ENCODE peak calls at places on chromosomes 2 and 18, in five cellular contexts. B is NCI-H1436 treated with DMSO at 0.1 percent for 48 hours, A is RWPE1, T is DMS153, J is neural crest cell. Y is an unnamed sample.
A peak's percentile ranks its signal among the peaks of the same experiment; 100 is the strongest.

GRCh38 chr18:22674300-22674699 is 256.6 kb upstream of the CTAGE1 start:
- DNase-seq in T (no peak), B (no peak), J (no peak), A (peak; percentile 68), Y (no peak)

GRCh38 chr2:30647752-30648442 is 159.3 kb downstream of the CAPN13 start:
- DNase-seq in B (no peak), J (no peak), A (no peak), T (no peak), Y (no peak)

GRCh38 chr2:12167525-12168317 is 421.3 kb downstream of the LPIN1 start:
- DNase-seq in B (no peak), A (no peak), J (peak; percentile 65), T (no peak), Y (no peak)

GRCh38 chr2:97995026-97995733 is 568 bp downstream of the TMEM131 start:
- DNase-seq in J (no peak), T (no peak), A (peak; percentile 43), B (no peak), Y (peak; percentile 39)

GRCh38 chr2:191686658-191687057 is 8.7 kb downstream of the NABP1 start:
- DNase-seq in T (no peak), J (no peak), A (no peak), B (no peak), Y (no peak)

GRCh38 chr18:23033079-23033478 is 100.0 kb downstream of the RBBP8 start:
- DNase-seq in T (no peak), B (no peak), A (no peak), J (no peak), Y (peak; percentile 19)

GRCh38 chr2:191333911-191334357 is 88.7 kb downstream of the MYO1B start:
- DNase-seq in T (no peak), J (no peak), A (peak; percentile 15), B (no peak), Y (no peak)

GRCh38 chr2:46072146-46072820 is 224.9 kb upstream of the EPAS1 start:
- DNase-seq in A (no peak), J (no peak), B (no peak), T (no peak), Y (no peak)

GRCh38 chr2:237355726-237356125 is 58.2 kb downstream of the COL6A3 start:
- DNase-seq in J (no peak), B (no peak), A (no peak), T (no peak), Y (no peak)

GRCh38 chr2:29920130-29920577 is 1.2 kb downstream of the ALK start:
- DNase-seq in J (peak; percentile 91), A (peak; percentile 42), B (no peak), T (no peak), Y (no peak)

GRCh38 chr18:63091671-63092364 is 227.8 kb downstream of the BCL2 start:
- DNase-seq in T (no peak), J (no peak), B (no peak), A (no peak), Y (no peak)

GRCh38 chr18:13437801-13438506 is 219.4 kb downstream of the LDLRAD4 start:
- DNase-seq in J (no peak), B (no peak), A (no peak), T (no peak), Y (no peak)

GRCh38 chr2:47905454-47906260 is 641 bp downstream of the FBXO11 start:
- DNase-seq in T (no peak), B (no peak), J (peak; percentile 50), A (no peak), Y (peak; percentile 50)

GRCh38 chr2:205403244-205403845 is 279.0 kb upstream of the NRP2 start:
- DNase-seq in T (no peak), B (no peak), A (no peak), J (no peak), Y (no peak)

GRCh38 chr2:215567504-215567903 is 131.6 kb upstream of the FN1 start:
- DNase-seq in B (no peak), T (no peak), A (no peak), J (no peak), Y (no peak)

GRCh38 chr2:221850076-221850475 is 278.0 kb upstream of the EPHA4 start:
- DNase-seq in J (no peak), A (no peak), T (no peak), B (no peak), Y (no peak)

GRCh38 chr2:231190531-231191197 is 7.8 kb upstream of the ARMC9 start:
- DNase-seq in A (no peak), T (no peak), B (no peak), J (no peak), Y (peak; percentile 49)

GRCh38 chr18:73696171-73696570 is 451.5 kb downstream of the FBXO15 start:
- DNase-seq in T (no peak), A (no peak), B (no peak), J (no peak), Y (no peak)

GRCh38 chr2:13578547-13578946 is 861.8 kb downstream of the TRIB2 start:
- DNase-seq in A (no peak), T (no peak), B (no peak), J (no peak), Y (no peak)

GRCh38 chr2:108943067-108943350 is 46.0 kb downstream of the EDAR start:
- DNase-seq in B (no peak), T (no peak), J (no peak), A (no peak), Y (no peak)

GRCh38 chr18:56919190-56919589 is 227.7 kb upstream of the BOD1L2 start:
- DNase-seq in T (peak; percentile 12), B (no peak), A (no peak), J (no peak), Y (no peak)

GRCh38 chr2:239949079-239949478 is 76.1 kb downstream of the NDUFA10 start:
- DNase-seq in J (no peak), T (no peak), A (no peak), B (no peak), Y (no peak)

GRCh38 chr2:174581543-174581942 is 16.1 kb downstream of the WIPF1 start:
- DNase-seq in J (no peak), T (no peak), A (no peak), B (no peak), Y (no peak)

GRCh38 chr2:36450466-36451196 is 95.1 kb downstream of the CRIM1 start:
- DNase-seq in J (no peak), B (no peak), A (peak; percentile 64), T (no peak), Y (no peak)

GRCh38 chr2:114661926-114662670 is 219.7 kb downstream of the DPP10 start:
- DNase-seq in J (peak; percentile 2), T (no peak), A (no peak), B (no peak), Y (no peak)

GRCh38 chr2:10283106-10284062 is 19.3 kb upstream of the HPCAL1 start:
- DNase-seq in B (no peak), T (no peak), A (peak; percentile 84), J (no peak), Y (no peak)

GRCh38 chr18:21112543-21113105 is 1.0 kb upstream of the ROCK1 start:
- DNase-seq in T (no peak), B (no peak), A (no peak), J (no peak), Y (peak; percentile 25)

GRCh38 chr18:3400567-3401296 is 49.2 kb upstream of the TGIF1 start:
- DNase-seq in B (no peak), J (no peak), T (no peak), A (no peak), Y (no peak)

GRCh38 chr2:207167129-207167923 is 1.6 kb upstream of the KLF7 start:
- DNase-seq in J (no peak), T (peak; percentile 61), A (no peak), B (no peak), Y (peak; percentile 59)

GRCh38 chr2:219253753-219254589 is at the start of gene TUBA4A:
- DNase-seq in B (no peak), J (no peak), A (peak; percentile 92), T (peak; percentile 71), Y (peak; percentile 85)

GRCh38 chr2:189601043-189601442 is 20.5 kb upstream of the SLC40A1 start:
- DNase-seq in J (no peak), T (no peak), A (peak; percentile 27), B (no peak), Y (no peak)

GRCh38 chr2:24080721-24081120 is 3.9 kb downstream of the TP53I3 start:
- DNase-seq in T (no peak), A (no peak), J (no peak), B (no peak), Y (no peak)

GRCh38 chr2:186966015-186966414 is 117.0 kb upstream of the ZSWIM2 start:
- DNase-seq in J (no peak), T (no peak), B (no peak), A (no peak), Y (no peak)

Y was measured in cerebellar cortex.